ENCODE peak calls at places on chromosomes 12 and 14, in four cellular contexts. One of them, this sample, is unnamed.

GRCh38 chr12:79127268-79127895 is 262.8 kb downstream of the SYT1 start:
- DNase-seq in activated CD8-positive, alpha-beta T cell treated with anti-CD3 and anti-CD28 coated beads for 36 hours: no peak
- DNase-seq in PC-9: no peak
- DNase-seq in GM23338: no peak
- DNase-seq in this sample: no peak

GRCh38 chr14:25032092-25032784 is 17.7 kb downstream of the STXBP6 start:
- DNase-seq in PC-9: no peak
- DNase-seq in activated CD8-positive, alpha-beta T cell treated with anti-CD3 and anti-CD28 coated beads for 36 hours: peak; percentile 12
- DNase-seq in GM23338: peak; percentile 65
- DNase-seq in this sample: no peak

GRCh38 chr14:100683578-100683977 is 43.1 kb upstream of the DLK1 start:
- DNase-seq in PC-9: no peak
- DNase-seq in GM23338: no peak
- DNase-seq in activated CD8-positive, alpha-beta T cell treated with anti-CD3 and anti-CD28 coated beads for 36 hours: no peak
- DNase-seq in this sample: no peak

GRCh38 chr14:76181546-76181945 is 29.8 kb downstream of the GPATCH2L start:
- DNase-seq in GM23338: peak; percentile 31
- DNase-seq in activated CD8-positive, alpha-beta T cell treated with anti-CD3 and anti-CD28 coated beads for 36 hours: no peak
- DNase-seq in PC-9: no peak
- DNase-seq in this sample: no peak

GRCh38 chr14:24145219-24145618 is 1.2 kb downstream of the PSME2 start:
- DNase-seq in PC-9: no peak
- DNase-seq in GM23338: no peak
- DNase-seq in activated CD8-positive, alpha-beta T cell treated with anti-CD3 and anti-CD28 coated beads for 36 hours: no peak
- DNase-seq in this sample: no peak

GRCh38 chr12:66776974-66777373 is 98.1 kb upstream of the GRIP1 start:
- DNase-seq in PC-9: no peak
- DNase-seq in activated CD8-positive, alpha-beta T cell treated with anti-CD3 and anti-CD28 coated beads for 36 hours: peak; percentile 80
- DNase-seq in GM23338: no peak
- DNase-seq in this sample: peak; percentile 14

GRCh38 chr14:60204104-60204842 is 39.1 kb upstream of the DHRS7 start:
- DNase-seq in GM23338: peak; percentile 21
- DNase-seq in PC-9: no peak
- DNase-seq in activated CD8-positive, alpha-beta T cell treated with anti-CD3 and anti-CD28 coated beads for 36 hours: no peak
- DNase-seq in this sample: no peak

GRCh38 chr12:120468271-120468845 is 1.2 kb downstream of the SRSF9 start:
- DNase-seq in GM23338: peak; percentile 76
- DNase-seq in PC-9: peak; percentile 29
- DNase-seq in activated CD8-positive, alpha-beta T cell treated with anti-CD3 and anti-CD28 coated beads for 36 hours: peak; percentile 44
- DNase-seq in this sample: peak; percentile 34

GRCh38 chr12:67645571-67645970 is 3.0 kb upstream of the DYRK2 start:
- DNase-seq in PC-9: no peak
- DNase-seq in GM23338: no peak
- DNase-seq in activated CD8-positive, alpha-beta T cell treated with anti-CD3 and anti-CD28 coated beads for 36 hours: no peak
- DNase-seq in this sample: no peak

GRCh38 chr12:68157295-68157871 is 2.2 kb downstream of the IFNG start:
- DNase-seq in GM23338: no peak
- DNase-seq in activated CD8-positive, alpha-beta T cell treated with anti-CD3 and anti-CD28 coated beads for 36 hours: peak; percentile 53
- DNase-seq in PC-9: no peak
- DNase-seq in this sample: no peak

GRCh38 chr14:64769096-64770020 is 65.1 kb downstream of the PLEKHG3 start:
- DNase-seq in GM23338: no peak
- DNase-seq in PC-9: no peak
- DNase-seq in activated CD8-positive, alpha-beta T cell treated with anti-CD3 and anti-CD28 coated beads for 36 hours: no peak
- DNase-seq in this sample: no peak

GRCh38 chr12:97837401-97837800 is 374.8 kb downstream of the RMST start:
- DNase-seq in GM23338: no peak
- DNase-seq in PC-9: no peak
- DNase-seq in activated CD8-positive, alpha-beta T cell treated with anti-CD3 and anti-CD28 coated beads for 36 hours: no peak
- DNase-seq in this sample: no peak

GRCh38 chr12:47649381-47649780 is 56.4 kb downstream of the RPAP3 start:
- DNase-seq in PC-9: no peak
- DNase-seq in GM23338: no peak
- DNase-seq in activated CD8-positive, alpha-beta T cell treated with anti-CD3 and anti-CD28 coated beads for 36 hours: no peak
- DNase-seq in this sample: no peak

GRCh38 chr14:73752297-73752992 is 38.3 kb upstream of the PNMA1 start:
- DNase-seq in PC-9: peak; percentile 86
- DNase-seq in activated CD8-positive, alpha-beta T cell treated with anti-CD3 and anti-CD28 coated beads for 36 hours: peak; percentile 58
- DNase-seq in GM23338: peak; percentile 55
- DNase-seq in this sample: no peak

GRCh38 chr12:120972870-120973543 is 5.3 kb upstream of the HNF1A start:
- DNase-seq in activated CD8-positive, alpha-beta T cell treated with anti-CD3 and anti-CD28 coated beads for 36 hours: no peak
- DNase-seq in GM23338: peak; percentile 91
- DNase-seq in PC-9: peak; percentile 20
- DNase-seq in this sample: no peak

GRCh38 chr14:81625343-81625742 is 91.7 kb upstream of the SEL1L start:
- DNase-seq in GM23338: peak; percentile 67
- DNase-seq in PC-9: no peak
- DNase-seq in activated CD8-positive, alpha-beta T cell treated with anti-CD3 and anti-CD28 coated beads for 36 hours: no peak
- DNase-seq in this sample: peak; percentile 20

GRCh38 chr12:26077915-26078314 is 46.9 kb downstream of the BHLHE41 start:
- DNase-seq in activated CD8-positive, alpha-beta T cell treated with anti-CD3 and anti-CD28 coated beads for 36 hours: no peak
- DNase-seq in GM23338: no peak
- DNase-seq in PC-9: no peak
- DNase-seq in this sample: no peak

GRCh38 chr14:32028599-32028998 is 48.5 kb upstream of the ARHGAP5 start:
- DNase-seq in GM23338: no peak
- DNase-seq in PC-9: peak; percentile 11
- DNase-seq in activated CD8-positive, alpha-beta T cell treated with anti-CD3 and anti-CD28 coated beads for 36 hours: no peak
- DNase-seq in this sample: no peak

GRCh38 chr12:132783917-132784531 is 22.4 kb upstream of the ANKLE2 start:
- DNase-seq in PC-9: no peak
- DNase-seq in GM23338: no peak
- DNase-seq in activated CD8-positive, alpha-beta T cell treated with anti-CD3 and anti-CD28 coated beads for 36 hours: no peak
- DNase-seq in this sample: no peak

GRCh38 chr14:89365071-89365801 is 51.8 kb downstream of the FOXN3 start:
- DNase-seq in PC-9: no peak
- DNase-seq in GM23338: no peak
- DNase-seq in activated CD8-positive, alpha-beta T cell treated with anti-CD3 and anti-CD28 coated beads for 36 hours: peak; percentile 73
- DNase-seq in this sample: peak; percentile 75

GRCh38 chr14:105364100-105364708 is 34.1 kb upstream of the TEX22 start:
- DNase-seq in PC-9: no peak
- DNase-seq in activated CD8-positive, alpha-beta T cell treated with anti-CD3 and anti-CD28 coated beads for 36 hours: peak; percentile 49
- DNase-seq in GM23338: no peak
- DNase-seq in this sample: no peak

GRCh38 chr12:26274441-26275312 is 79.3 kb downstream of the SSPN start:
- DNase-seq in PC-9: peak; percentile 88
- DNase-seq in GM23338: peak; percentile 8
- DNase-seq in activated CD8-positive, alpha-beta T cell treated with anti-CD3 and anti-CD28 coated beads for 36 hours: peak; percentile 81
- DNase-seq in this sample: peak; percentile 80

GRCh38 chr12:5515458-5515857 is 83.5 kb downstream of the NTF3 start:
- DNase-seq in GM23338: no peak
- DNase-seq in activated CD8-positive, alpha-beta T cell treated with anti-CD3 and anti-CD28 coated beads for 36 hours: no peak
- DNase-seq in PC-9: no peak
- DNase-seq in this sample: no peak

GRCh38 chr12:128259556-128260070 is 7.4 kb upstream of the TMEM132C start:
- DNase-seq in GM23338: peak; percentile 41
- DNase-seq in activated CD8-positive, alpha-beta T cell treated with anti-CD3 and anti-CD28 coated beads for 36 hours: peak; percentile 35
- DNase-seq in PC-9: peak; percentile 5
- DNase-seq in this sample: no peak

GRCh38 chr14:80850197-80850814 is 91.2 kb downstream of the CEP128 start:
- DNase-seq in activated CD8-positive, alpha-beta T cell treated with anti-CD3 and anti-CD28 coated beads for 36 hours: no peak
- DNase-seq in GM23338: peak; percentile 54
- DNase-seq in PC-9: no peak
- DNase-seq in this sample: peak; percentile 7

GRCh38 chr12:28966049-28966778 is 182.9 kb upstream of the FAR2 start:
- DNase-seq in activated CD8-positive, alpha-beta T cell treated with anti-CD3 and anti-CD28 coated beads for 36 hours: no peak
- DNase-seq in PC-9: no peak
- DNase-seq in GM23338: no peak
- DNase-seq in this sample: no peak

GRCh38 chr14:24172871-24173281 is 996 bp downstream of the REC8 start:
- DNase-seq in PC-9: no peak
- DNase-seq in activated CD8-positive, alpha-beta T cell treated with anti-CD3 and anti-CD28 coated beads for 36 hours: no peak
- DNase-seq in GM23338: no peak
- DNase-seq in this sample: no peak

GRCh38 chr12:124633269-124633953 is 66.0 kb upstream of the NCOR2 start:
- DNase-seq in GM23338: no peak
- DNase-seq in PC-9: peak; percentile 51
- DNase-seq in activated CD8-positive, alpha-beta T cell treated with anti-CD3 and anti-CD28 coated beads for 36 hours: no peak
- DNase-seq in this sample: no peak

GRCh38 chr14:38868415-38869290 is 234.4 kb downstream of the SEC23A start:
- DNase-seq in PC-9: no peak
- DNase-seq in activated CD8-positive, alpha-beta T cell treated with anti-CD3 and anti-CD28 coated beads for 36 hours: no peak
- DNase-seq in GM23338: no peak
- DNase-seq in this sample: no peak

GRCh38 chr12:583251-583869 is 79.9 kb downstream of the NINJ2 start:
- DNase-seq in PC-9: no peak
- DNase-seq in activated CD8-positive, alpha-beta T cell treated with anti-CD3 and anti-CD28 coated beads for 36 hours: no peak
- DNase-seq in GM23338: no peak
- DNase-seq in this sample: no peak

GRCh38 chr12:102960766-102961487 is 3.5 kb downstream of the ASCL1 start:
- DNase-seq in GM23338: no peak
- DNase-seq in activated CD8-positive, alpha-beta T cell treated with anti-CD3 and anti-CD28 coated beads for 36 hours: no peak
- DNase-seq in PC-9: no peak
- DNase-seq in this sample: no peak

DNA sequence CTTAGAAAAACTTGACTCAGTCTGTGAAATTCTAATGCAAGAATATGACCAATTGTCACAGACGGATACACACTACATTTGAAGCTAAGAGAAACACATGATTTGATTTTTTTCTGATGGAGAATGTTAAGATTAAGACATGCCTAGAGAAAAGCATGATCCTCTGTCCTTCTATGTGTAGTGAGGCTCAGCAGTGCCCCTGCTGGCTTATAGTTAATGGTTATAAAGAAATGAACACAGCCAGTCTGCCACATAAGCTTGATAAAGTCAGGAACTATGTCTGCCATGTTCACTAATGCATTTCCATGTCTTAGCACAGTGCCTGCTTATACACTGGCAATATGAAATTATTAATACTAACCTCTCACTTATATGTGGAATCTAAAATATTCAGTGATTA is 168.1 kb upstream of the DAAM1 start:
- DNase-seq in PC-9: no peak
- DNase-seq in activated CD8-positive, alpha-beta T cell treated with anti-CD3 and anti-CD28 coated beads for 36 hours: peak; percentile 7
- DNase-seq in GM23338: peak; percentile 52
- DNase-seq in this sample: no peak
- TF ChIP-seq CTCF in PC-9: peak; percentile 51
- TF ChIP-seq CTCF in activated CD8-positive, alpha-beta T cell treated with anti-CD3 and anti-CD28 coated beads for 36 hours: peak; percentile 22
- TF ChIP-seq CTCF in GM23338: peak; percentile 60
- TF ChIP-seq CTCF in this sample: peak; percentile 40

GRCh38 chr12:60980558-60980957 is 1279.6 kb upstream of the USP15 start:
- DNase-seq in GM23338: peak; percentile 11
- DNase-seq in PC-9: no peak
- DNase-seq in activated CD8-positive, alpha-beta T cell treated with anti-CD3 and anti-CD28 coated beads for 36 hours: no peak
- DNase-seq in this sample: no peak

GRCh38 chr12:60981473-60981872 is 1278.7 kb upstream of the USP15 start:
- DNase-seq in GM23338: peak; percentile 13
- DNase-seq in activated CD8-positive, alpha-beta T cell treated with anti-CD3 and anti-CD28 coated beads for 36 hours: no peak
- DNase-seq in PC-9: no peak
- DNase-seq in this sample: no peak

GRCh38 chr12:60977966-60978365 is 1282.2 kb upstream of the USP15 start:
- DNase-seq in PC-9: no peak
- DNase-seq in GM23338: peak; percentile 26
- DNase-seq in activated CD8-positive, alpha-beta T cell treated with anti-CD3 and anti-CD28 coated beads for 36 hours: no peak
- DNase-seq in this sample: no peak
- TF ChIP-seq CTCF in PC-9: peak; percentile 38
- TF ChIP-seq CTCF in GM23338: peak; percentile 47
- TF ChIP-seq CTCF in activated CD8-positive, alpha-beta T cell treated with anti-CD3 and anti-CD28 coated beads for 36 hours: no peak
- TF ChIP-seq CTCF in this sample: no peak

GRCh38 chr12:57846577-57847319 is at the start of gene CTDSP2:
- DNase-seq in PC-9: peak; percentile 97
- DNase-seq in GM23338: peak; percentile 100
- DNase-seq in activated CD8-positive, alpha-beta T cell treated with anti-CD3 and anti-CD28 coated beads for 36 hours: peak; percentile 88
- DNase-seq in this sample: peak; percentile 97
- TF ChIP-seq CTCF in PC-9: no peak
- TF ChIP-seq CTCF in GM23338: no peak
- TF ChIP-seq CTCF in activated CD8-positive, alpha-beta T cell treated with anti-CD3 and anti-CD28 coated beads for 36 hours: no peak
- TF ChIP-seq CTCF in this sample: no peak

DNA sequence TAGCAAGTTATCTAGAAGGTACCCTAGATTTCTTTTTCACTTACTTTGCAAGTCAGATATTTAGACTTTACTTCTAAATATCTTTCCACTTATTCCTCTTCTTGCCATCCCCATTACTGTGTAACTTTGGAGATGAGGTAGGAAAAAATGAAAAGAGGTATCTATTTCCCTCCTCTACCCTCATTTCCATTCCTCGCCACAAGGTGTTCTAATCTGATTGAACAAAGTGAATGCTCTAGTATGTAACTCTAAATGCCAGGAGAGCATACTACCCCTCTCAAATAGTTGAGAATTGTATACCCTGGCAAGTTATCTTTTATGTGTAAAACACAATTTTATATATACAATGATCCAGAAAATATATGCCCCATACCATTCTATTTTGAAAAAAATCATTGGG is 1.7 kb upstream of the LDHB start:
- DNase-seq in GM23338: peak; percentile 37
- DNase-seq in activated CD8-positive, alpha-beta T cell treated with anti-CD3 and anti-CD28 coated beads for 36 hours: no peak
- DNase-seq in PC-9: no peak
- DNase-seq in this sample: no peak
- TF ChIP-seq CTCF in GM23338: peak; percentile 33
- TF ChIP-seq CTCF in activated CD8-positive, alpha-beta T cell treated with anti-CD3 and anti-CD28 coated beads for 36 hours: peak; percentile 39
- TF ChIP-seq CTCF in PC-9: no peak
- TF ChIP-seq CTCF in this sample: no peak

GRCh38 chr14:70706177-70706576 is 64.5 kb downstream of the TTC9 start:
- DNase-seq in GM23338: no peak
- DNase-seq in activated CD8-positive, alpha-beta T cell treated with anti-CD3 and anti-CD28 coated beads for 36 hours: no peak
- DNase-seq in PC-9: no peak
- DNase-seq in this sample: no peak
- TF ChIP-seq CTCF in GM23338: no peak
- TF ChIP-seq CTCF in activated CD8-positive, alpha-beta T cell treated with anti-CD3 and anti-CD28 coated beads for 36 hours: no peak
- TF ChIP-seq CTCF in PC-9: no peak
- TF ChIP-seq CTCF in this sample: no peak

GRCh38 chr12:107497231-107497630 is 188.4 kb upstream of the PWP1 start:
- DNase-seq in GM23338: no peak
- DNase-seq in PC-9: no peak
- DNase-seq in activated CD8-positive, alpha-beta T cell treated with anti-CD3 and anti-CD28 coated beads for 36 hours: no peak
- DNase-seq in this sample: no peak
- TF ChIP-seq CTCF in GM23338: no peak
- TF ChIP-seq CTCF in PC-9: no peak
- TF ChIP-seq CTCF in activated CD8-positive, alpha-beta T cell treated with anti-CD3 and anti-CD28 coated beads for 36 hours: no peak
- TF ChIP-seq CTCF in this sample: no peak

GRCh38 chr14:29486132-29486531 is 441.5 kb downstream of the PRKD1 start:
- DNase-seq in PC-9: no peak
- DNase-seq in activated CD8-positive, alpha-beta T cell treated with anti-CD3 and anti-CD28 coated beads for 36 hours: no peak
- DNase-seq in GM23338: no peak
- DNase-seq in this sample: no peak
- TF ChIP-seq CTCF in PC-9: no peak
- TF ChIP-seq CTCF in activated CD8-positive, alpha-beta T cell treated with anti-CD3 and anti-CD28 coated beads for 36 hours: no peak
- TF ChIP-seq CTCF in GM23338: no peak
- TF ChIP-seq CTCF in this sample: no peak

GRCh38 chr14:47284283-47284682 is 391.1 kb downstream of the MDGA2 start:
- DNase-seq in activated CD8-positive, alpha-beta T cell treated with anti-CD3 and anti-CD28 coated beads for 36 hours: no peak
- DNase-seq in PC-9: no peak
- DNase-seq in GM23338: no peak
- DNase-seq in this sample: no peak

GRCh38 chr14:47273939-47274338 is 401.5 kb downstream of the MDGA2 start:
- DNase-seq in GM23338: no peak
- DNase-seq in activated CD8-positive, alpha-beta T cell treated with anti-CD3 and anti-CD28 coated beads for 36 hours: no peak
- DNase-seq in PC-9: no peak
- DNase-seq in this sample: no peak

GRCh38 chr14:47277703-47278102 is 397.7 kb downstream of the MDGA2 start:
- DNase-seq in PC-9: no peak
- DNase-seq in GM23338: peak; percentile 48
- DNase-seq in activated CD8-positive, alpha-beta T cell treated with anti-CD3 and anti-CD28 coated beads for 36 hours: no peak
- DNase-seq in this sample: no peak

GRCh38 chr14:47276931-47277330 is 398.5 kb downstream of the MDGA2 start:
- DNase-seq in PC-9: no peak
- DNase-seq in GM23338: peak; percentile 6
- DNase-seq in activated CD8-positive, alpha-beta T cell treated with anti-CD3 and anti-CD28 coated beads for 36 hours: no peak
- DNase-seq in this sample: no peak

GRCh38 chr14:47278233-47278842 is 397.1 kb downstream of the MDGA2 start:
- DNase-seq in PC-9: peak; percentile 9
- DNase-seq in GM23338: peak; percentile 80
- DNase-seq in activated CD8-positive, alpha-beta T cell treated with anti-CD3 and anti-CD28 coated beads for 36 hours: peak; percentile 55
- DNase-seq in this sample: peak; percentile 25
- TF ChIP-seq CTCF in PC-9: peak; percentile 68
- TF ChIP-seq CTCF in GM23338: peak; percentile 79
- TF ChIP-seq CTCF in activated CD8-positive, alpha-beta T cell treated with anti-CD3 and anti-CD28 coated beads for 36 hours: peak; percentile 46
- TF ChIP-seq CTCF in this sample: peak; percentile 71

This sample was measured in GM10248.